ENCODE peak calls at places on chromosomes 1 and 21, in four cellular contexts. G is foreskin melanocyte, D is GM23248, T is hypothalamus. Y is an unnamed sample.

GRCh38 chr1:243842154-243842553 is 7.9 kb downstream of the AKT3 start:
- DNase-seq in D (no peak), G (no peak), T (no peak), Y (no peak)

GRCh38 chr1:206578115-206578935 is 33.9 kb downstream of the EIF2D start:
- DNase-seq in D (peak; percentile 78), T (no peak), G (no peak), Y (no peak)

GRCh38 chr1:172818841-172819527 is 160.1 kb downstream of the FASLG start:
- DNase-seq in D (no peak), G (no peak), T (no peak), Y (no peak)

GRCh38 chr1:184272178-184272866 is 114.5 kb upstream of the C1orf21 start:
- DNase-seq in D (peak; percentile 20), T (no peak), G (no peak), Y (no peak)

GRCh38 chr1:208084220-208084619 is 160.0 kb downstream of the PLXNA2 start:
- DNase-seq in G (no peak), D (no peak), T (no peak), Y (no peak)

GRCh38 chr1:22773981-22774471 is 63.4 kb downstream of the EPHB2 start:
- DNase-seq in T (no peak), G (no peak), D (peak; percentile 82), Y (peak; percentile 52)

GRCh38 chr21:45923146-45923545 is 58.4 kb upstream of the COL6A1 start:
- DNase-seq in G (peak; percentile 22), T (peak; percentile 35), D (peak; percentile 87), Y (peak; percentile 63)

GRCh38 chr1:211118407-211119102 is 15.4 kb downstream of the KCNH1 start:
- DNase-seq in T (no peak), G (no peak), D (peak; percentile 30), Y (no peak)

GRCh38 chr1:73998348-73998959 is 199.5 kb downstream of the LRRIQ3 start:
- DNase-seq in G (peak; percentile 25), T (no peak), D (peak; percentile 37), Y (no peak)

GRCh38 chr21:43949499-43950208 is 62.5 kb upstream of the TRAPPC10 start:
- DNase-seq in G (no peak), D (no peak), T (no peak), Y (no peak)

GRCh38 chr1:204670152-204670927 is 15.2 kb downstream of the LRRN2 start:
- DNase-seq in G (no peak), T (no peak), D (peak; percentile 82), Y (no peak)

GRCh38 chr1:172970186-172970585 is 80.6 kb downstream of the TNFSF18 start:
- DNase-seq in T (no peak), G (peak; percentile 86), D (peak; percentile 74), Y (no peak)

GRCh38 chr1:34262921-34263320 is 86.2 kb downstream of the C1orf94 start:
- DNase-seq in T (no peak), G (no peak), D (no peak), Y (no peak)

GRCh38 chr1:156577512-156577911 is 2.0 kb upstream of the TTC24 start:
- DNase-seq in G (no peak), D (no peak), T (no peak), Y (no peak)

GRCh38 chr1:53629101-53629691 is 109.8 kb downstream of the GLIS1 start:
- DNase-seq in D (no peak), G (no peak), T (no peak), Y (no peak)

GRCh38 chr21:21097425-21097824 is 99.2 kb downstream of the NCAM2 start:
- DNase-seq in G (no peak), T (no peak), D (no peak), Y (no peak)

GRCh38 chr1:85849660-85850059 is 141.4 kb upstream of the ZNHIT6 start:
- DNase-seq in G (no peak), T (no peak), D (no peak), Y (no peak)

GRCh38 chr1:38831753-38832734 is 27.5 kb downstream of the RRAGC start:
- DNase-seq in D (peak; percentile 30), G (no peak), T (no peak), Y (no peak)

GRCh38 chr1:39590546-39590945 is 14.0 kb upstream of the PABPC4 start:
- DNase-seq in D (peak; percentile 71), G (no peak), T (no peak), Y (no peak)

GRCh38 chr1:20372676-20373075 is 82.0 kb downstream of the VWA5B1 start:
- DNase-seq in T (no peak), D (no peak), G (no peak), Y (no peak)

GRCh38 chr21:44331650-44332306 is 7.4 kb downstream of the CFAP410 start:
- DNase-seq in G (peak; percentile 24), T (no peak), D (peak; percentile 47), Y (no peak)

GRCh38 chr1:61223140-61223539 is 140.8 kb downstream of the NFIA start:
- DNase-seq in D (no peak), T (no peak), G (no peak), Y (no peak)

GRCh38 chr21:26961704-26962103 is 5.2 kb downstream of the ADAMTS5 start:
- DNase-seq in G (no peak), T (no peak), D (peak; percentile 23), Y (no peak)

GRCh38 chr1:61399192-61399591 is 316.8 kb downstream of the NFIA start:
- DNase-seq in D (no peak), G (no peak), T (no peak), Y (no peak)

GRCh38 chr1:165162671-165163241 is 193.8 kb downstream of the LMX1A start:
- DNase-seq in D (peak; percentile 6), G (no peak), T (no peak), Y (no peak)

GRCh38 chr1:27275686-27276085 is 41.3 kb downstream of the WDTC1 start:
- DNase-seq in D (no peak), G (no peak), T (no peak), Y (no peak)

GRCh38 chr1:162328507-162328906 is 48.1 kb downstream of the SPATA46 start:
- DNase-seq in T (no peak), G (no peak), D (no peak), Y (no peak)

GRCh38 chr1:51661081-51661518 is 44.2 kb downstream of the OSBPL9 start:
- DNase-seq in G (peak; percentile 86), D (peak; percentile 95), T (no peak), Y (no peak)

GRCh38 chr1:228372183-228373003 is 34.2 kb downstream of the TRIM11 start:
- DNase-seq in T (no peak), D (no peak), G (no peak), Y (no peak)

Y was measured in mucosa of gallbladder.